ENCODE peak calls at places on chromosomes 13 and 19, in six cellular contexts. One of them, this sample, is unnamed.

GRCh38 chr13:102708211-102708610 is 13.4 kb upstream of the METTL21C start:
- DNase-seq in endothelial cell: no peak
- DNase-seq in LNCaP clone FGC: no peak
- DNase-seq in fibroblast of the aortic adventitia: no peak
- DNase-seq in testis: no peak
- DNase-seq in psoas muscle: no peak
- DNase-seq in this sample: no peak

GRCh38 chr19:50659318-50660082 is 10.3 kb downstream of the C19orf81 start:
- DNase-seq in endothelial cell: no peak
- DNase-seq in LNCaP clone FGC: no peak
- DNase-seq in fibroblast of the aortic adventitia: no peak
- DNase-seq in testis: no peak
- DNase-seq in psoas muscle: no peak
- DNase-seq in this sample: no peak

GRCh38 chr13:103315701-103316100 is 249.5 kb upstream of the SLC10A2 start:
- DNase-seq in endothelial cell: no peak
- DNase-seq in LNCaP clone FGC: no peak
- DNase-seq in fibroblast of the aortic adventitia: no peak
- DNase-seq in testis: no peak
- DNase-seq in psoas muscle: no peak
- DNase-seq in this sample: no peak

GRCh38 chr19:29872224-29872731 is 60.5 kb downstream of the CCNE1 start:
- DNase-seq in endothelial cell: peak
- DNase-seq in LNCaP clone FGC: no peak
- DNase-seq in fibroblast of the aortic adventitia: no peak
- DNase-seq in testis: no peak
- DNase-seq in psoas muscle: no peak
- DNase-seq in this sample: peak

GRCh38 chr13:33092422-33092987 is 76.3 kb downstream of the KL start:
- DNase-seq in endothelial cell: no peak
- DNase-seq in LNCaP clone FGC: no peak
- DNase-seq in fibroblast of the aortic adventitia: peak
- DNase-seq in testis: no peak
- DNase-seq in psoas muscle: no peak
- DNase-seq in this sample: no peak

GRCh38 chr13:51663980-51664957 is 80.0 kb downstream of the WDFY2 start:
- DNase-seq in endothelial cell: no peak
- DNase-seq in LNCaP clone FGC: no peak
- DNase-seq in fibroblast of the aortic adventitia: peak
- DNase-seq in testis: peak
- DNase-seq in psoas muscle: no peak
- DNase-seq in this sample: no peak

GRCh38 chr13:79870123-79870522 is 389.2 kb downstream of the NDFIP2 start:
- DNase-seq in endothelial cell: no peak
- DNase-seq in LNCaP clone FGC: no peak
- DNase-seq in fibroblast of the aortic adventitia: peak
- DNase-seq in testis: no peak
- DNase-seq in psoas muscle: no peak
- DNase-seq in this sample: no peak

GRCh38 chr13:42728507-42729180 is 52.7 kb upstream of the FAM216B start:
- DNase-seq in endothelial cell: no peak
- DNase-seq in LNCaP clone FGC: no peak
- DNase-seq in fibroblast of the aortic adventitia: no peak
- DNase-seq in testis: no peak
- DNase-seq in psoas muscle: no peak
- DNase-seq in this sample: no peak

GRCh38 chr13:33725340-33725739 is 92.6 kb upstream of the RFC3 start:
- DNase-seq in endothelial cell: no peak
- DNase-seq in LNCaP clone FGC: no peak
- DNase-seq in fibroblast of the aortic adventitia: no peak
- DNase-seq in testis: no peak
- DNase-seq in psoas muscle: no peak
- DNase-seq in this sample: no peak

GRCh38 chr19:29211562-29212416 is 1.2 kb downstream of the UQCRFS1 start:
- DNase-seq in endothelial cell: no peak
- DNase-seq in LNCaP clone FGC: no peak
- DNase-seq in fibroblast of the aortic adventitia: peak
- DNase-seq in testis: no peak
- DNase-seq in psoas muscle: no peak
- DNase-seq in this sample: no peak

GRCh38 chr19:7699422-7700127 is 2.4 kb downstream of the FCER2 start:
- DNase-seq in endothelial cell: no peak
- DNase-seq in LNCaP clone FGC: no peak
- DNase-seq in fibroblast of the aortic adventitia: peak
- DNase-seq in testis: no peak
- DNase-seq in psoas muscle: no peak
- DNase-seq in this sample: no peak

GRCh38 chr13:106709509-106709908 is 141.6 kb upstream of the ARGLU1 start:
- DNase-seq in endothelial cell: no peak
- DNase-seq in LNCaP clone FGC: no peak
- DNase-seq in fibroblast of the aortic adventitia: no peak
- DNase-seq in testis: no peak
- DNase-seq in psoas muscle: no peak
- DNase-seq in this sample: no peak

GRCh38 chr19:41700381-41701195 is 7.8 kb upstream of the CEACAM5 start:
- DNase-seq in endothelial cell: no peak
- DNase-seq in LNCaP clone FGC: no peak
- DNase-seq in fibroblast of the aortic adventitia: no peak
- DNase-seq in testis: no peak
- DNase-seq in psoas muscle: no peak
- DNase-seq in this sample: no peak

GRCh38 chr13:111586291-111586690 is 265.8 kb downstream of the TEX29 start:
- DNase-seq in endothelial cell: no peak
- DNase-seq in LNCaP clone FGC: no peak
- DNase-seq in fibroblast of the aortic adventitia: no peak
- DNase-seq in testis: no peak
- DNase-seq in psoas muscle: no peak
- DNase-seq in this sample: no peak

GRCh38 chr13:51998723-51999471 is 12.4 kb downstream of the ATP7B start:
- DNase-seq in endothelial cell: no peak
- DNase-seq in LNCaP clone FGC: no peak
- DNase-seq in fibroblast of the aortic adventitia: peak
- DNase-seq in testis: no peak
- DNase-seq in psoas muscle: no peak
- DNase-seq in this sample: no peak

GRCh38 chr19:46716672-46717033 is 261 bp downstream of the PRKD2 start:
- DNase-seq in endothelial cell: peak
- DNase-seq in LNCaP clone FGC: no peak
- DNase-seq in fibroblast of the aortic adventitia: no peak
- DNase-seq in testis: no peak
- DNase-seq in psoas muscle: no peak
- DNase-seq in this sample: no peak

GRCh38 chr13:21395953-21396352 is 63.1 kb downstream of the ZDHHC20 start:
- DNase-seq in endothelial cell: no peak
- DNase-seq in LNCaP clone FGC: no peak
- DNase-seq in fibroblast of the aortic adventitia: no peak
- DNase-seq in testis: no peak
- DNase-seq in psoas muscle: no peak
- DNase-seq in this sample: no peak

GRCh38 chr19:30068528-30069395 is 126.7 kb downstream of the URI1 start:
- DNase-seq in endothelial cell: no peak
- DNase-seq in LNCaP clone FGC: no peak
- DNase-seq in fibroblast of the aortic adventitia: no peak
- DNase-seq in testis: no peak
- DNase-seq in psoas muscle: no peak
- DNase-seq in this sample: peak

GRCh38 chr19:7366701-7367420 is 18.1 kb downstream of the ARHGEF18 start:
- DNase-seq in endothelial cell: no peak
- DNase-seq in LNCaP clone FGC: peak
- DNase-seq in fibroblast of the aortic adventitia: peak
- DNase-seq in testis: no peak
- DNase-seq in psoas muscle: no peak
- DNase-seq in this sample: no peak

GRCh38 chr13:94300401-94300800 is 179.1 kb downstream of the DCT start:
- DNase-seq in endothelial cell: no peak
- DNase-seq in LNCaP clone FGC: no peak
- DNase-seq in fibroblast of the aortic adventitia: no peak
- DNase-seq in testis: no peak
- DNase-seq in psoas muscle: no peak
- DNase-seq in this sample: no peak

GRCh38 chr19:42421591-42422031 is 5.6 kb downstream of the LIPE start:
- DNase-seq in endothelial cell: no peak
- DNase-seq in LNCaP clone FGC: no peak
- DNase-seq in fibroblast of the aortic adventitia: peak
- DNase-seq in testis: no peak
- DNase-seq in psoas muscle: no peak
- DNase-seq in this sample: no peak

GRCh38 chr19:13718733-13719132 is 45.6 kb upstream of the MRI1 start:
- DNase-seq in endothelial cell: no peak
- DNase-seq in LNCaP clone FGC: peak
- DNase-seq in fibroblast of the aortic adventitia: peak
- DNase-seq in testis: peak
- DNase-seq in psoas muscle: no peak
- DNase-seq in this sample: no peak

GRCh38 chr19:22530042-22530441 is 104.1 kb upstream of the ZNF492 start:
- DNase-seq in endothelial cell: no peak
- DNase-seq in LNCaP clone FGC: no peak
- DNase-seq in fibroblast of the aortic adventitia: no peak
- DNase-seq in testis: no peak
- DNase-seq in psoas muscle: no peak
- DNase-seq in this sample: no peak

GRCh38 chr13:114107686-114108081 is 24.7 kb downstream of the RASA3 start:
- DNase-seq in endothelial cell: no peak
- DNase-seq in LNCaP clone FGC: no peak
- DNase-seq in fibroblast of the aortic adventitia: peak
- DNase-seq in testis: no peak
- DNase-seq in psoas muscle: peak
- DNase-seq in this sample: peak

GRCh38 chr13:98450495-98451167 is 126.3 kb downstream of the STK24 start:
- DNase-seq in endothelial cell: peak
- DNase-seq in LNCaP clone FGC: no peak
- DNase-seq in fibroblast of the aortic adventitia: no peak
- DNase-seq in testis: peak
- DNase-seq in psoas muscle: no peak
- DNase-seq in this sample: peak

GRCh38 chr13:106561551-106562170 is 6.3 kb downstream of the ARGLU1 start:
- DNase-seq in endothelial cell: no peak
- DNase-seq in LNCaP clone FGC: no peak
- DNase-seq in fibroblast of the aortic adventitia: peak
- DNase-seq in testis: peak
- DNase-seq in psoas muscle: no peak
- DNase-seq in this sample: no peak

GRCh38 chr13:36764957-36765356 is 54.1 kb upstream of the RFXAP start:
- DNase-seq in endothelial cell: no peak
- DNase-seq in LNCaP clone FGC: no peak
- DNase-seq in fibroblast of the aortic adventitia: no peak
- DNase-seq in testis: no peak
- DNase-seq in psoas muscle: no peak
- DNase-seq in this sample: no peak
- TF ChIP-seq CTCF in endothelial cell: no peak
- TF ChIP-seq CTCF in LNCaP clone FGC: no peak
- TF ChIP-seq CTCF in fibroblast of the aortic adventitia: no peak
- TF ChIP-seq CTCF in testis: no peak
- TF ChIP-seq CTCF in psoas muscle: no peak
- TF ChIP-seq CTCF in this sample: peak

DNA sequence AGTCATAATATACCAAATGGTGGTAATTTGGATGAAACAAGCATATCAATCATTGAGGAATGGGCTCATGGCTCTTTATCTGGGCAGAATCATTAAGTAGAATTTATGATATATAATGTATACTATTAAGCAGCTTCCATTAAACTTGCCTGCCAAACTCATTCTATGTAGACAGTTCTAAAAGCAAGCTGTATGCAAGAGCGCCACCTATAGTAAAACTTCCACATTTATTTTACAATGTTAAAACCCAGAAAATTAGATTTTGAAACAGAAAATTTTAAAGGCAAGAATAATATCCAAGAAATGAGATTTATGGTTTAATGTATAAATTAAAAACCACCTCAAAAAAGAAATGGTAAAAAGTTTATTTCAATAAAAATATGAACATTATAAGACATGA is 161.5 kb downstream of the MZT1 start:
- DNase-seq in endothelial cell: no peak
- DNase-seq in LNCaP clone FGC: no peak
- DNase-seq in fibroblast of the aortic adventitia: peak
- DNase-seq in testis: no peak
- DNase-seq in psoas muscle: no peak
- DNase-seq in this sample: no peak
- TF ChIP-seq CTCF in endothelial cell: peak
- TF ChIP-seq CTCF in LNCaP clone FGC: peak
- TF ChIP-seq CTCF in fibroblast of the aortic adventitia: peak
- TF ChIP-seq CTCF in testis: peak
- TF ChIP-seq CTCF in psoas muscle: peak
- TF ChIP-seq CTCF in this sample: peak

GRCh38 chr13:36817996-36818395 is 1.0 kb upstream of the RFXAP start:
- DNase-seq in endothelial cell: no peak
- DNase-seq in LNCaP clone FGC: no peak
- DNase-seq in fibroblast of the aortic adventitia: no peak
- DNase-seq in testis: no peak
- DNase-seq in psoas muscle: no peak
- DNase-seq in this sample: no peak
- TF ChIP-seq CTCF in endothelial cell: no peak
- TF ChIP-seq CTCF in LNCaP clone FGC: no peak
- TF ChIP-seq CTCF in fibroblast of the aortic adventitia: no peak
- TF ChIP-seq CTCF in testis: no peak
- TF ChIP-seq CTCF in psoas muscle: no peak
- TF ChIP-seq CTCF in this sample: no peak

GRCh38 chr13:49791753-49792549 is 531 bp downstream of the KPNA3 start:
- DNase-seq in endothelial cell: peak
- DNase-seq in LNCaP clone FGC: no peak
- DNase-seq in fibroblast of the aortic adventitia: peak
- DNase-seq in testis: peak
- DNase-seq in psoas muscle: peak
- DNase-seq in this sample: no peak

GRCh38 chr13:49791214-49791752 is 1.2 kb downstream of the KPNA3 start:
- DNase-seq in endothelial cell: peak
- DNase-seq in LNCaP clone FGC: peak
- DNase-seq in fibroblast of the aortic adventitia: peak
- DNase-seq in testis: peak
- DNase-seq in psoas muscle: no peak
- DNase-seq in this sample: no peak

GRCh38 chr13:49789961-49790360 is 2.5 kb downstream of the KPNA3 start:
- DNase-seq in endothelial cell: no peak
- DNase-seq in LNCaP clone FGC: no peak
- DNase-seq in fibroblast of the aortic adventitia: no peak
- DNase-seq in testis: no peak
- DNase-seq in psoas muscle: no peak
- DNase-seq in this sample: no peak

DNA sequence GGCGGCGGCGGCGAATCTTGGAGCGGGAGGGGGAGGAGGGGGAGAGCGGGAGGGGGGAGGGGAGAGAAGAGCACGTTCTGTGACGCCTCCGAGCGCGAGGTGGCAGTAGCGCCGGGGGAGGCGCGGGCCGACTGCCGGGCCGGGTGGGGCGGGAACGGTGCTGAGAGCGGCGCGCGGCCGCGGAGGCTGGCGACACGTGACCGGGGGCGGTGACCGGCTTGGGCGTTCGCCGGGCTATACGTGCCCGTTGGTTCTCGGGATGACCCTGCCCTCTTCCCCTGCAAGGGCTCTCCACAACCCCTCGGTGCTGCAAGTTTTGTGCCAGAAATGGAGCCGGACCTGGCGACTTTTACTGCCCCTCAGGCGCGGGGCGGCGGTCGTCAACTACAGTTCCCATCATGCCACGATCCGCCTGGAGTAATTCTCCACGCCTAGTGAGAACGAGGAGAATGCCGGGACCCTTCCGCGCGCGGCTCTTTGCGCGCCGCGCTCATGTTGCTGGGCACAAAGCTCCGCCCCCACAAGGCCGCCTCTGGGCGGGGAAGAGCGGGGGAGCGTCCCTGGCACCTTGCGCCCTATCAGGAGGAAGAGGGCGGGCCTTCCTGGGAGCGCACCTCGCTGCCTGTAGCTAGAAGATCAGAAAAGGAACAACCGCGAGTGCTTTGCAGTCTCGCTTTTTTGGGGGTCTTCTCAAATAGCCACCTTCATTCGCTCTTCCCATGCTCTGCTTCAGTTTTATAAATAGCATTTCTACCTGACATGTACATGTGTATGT is at the start of gene KPNA3:
- DNase-seq in endothelial cell: peak
- DNase-seq in LNCaP clone FGC: peak
- DNase-seq in fibroblast of the aortic adventitia: peak
- DNase-seq in testis: peak
- DNase-seq in psoas muscle: peak
- DNase-seq in this sample: peak
- TF ChIP-seq CTCF in endothelial cell: no peak
- TF ChIP-seq CTCF in LNCaP clone FGC: peak
- TF ChIP-seq CTCF in fibroblast of the aortic adventitia: no peak
- TF ChIP-seq CTCF in testis: no peak
- TF ChIP-seq CTCF in psoas muscle: no peak
- TF ChIP-seq CTCF in this sample: peak

This sample was measured in chondrocyte.